ENCODE peak calls at places on chromosomes 6 and 20, in nine cellular contexts. G, D, B, Q, E, Y, J, P and K are unnamed samples.

GRCh38 chr6:53359088-53359842 is 10.5 kb upstream of the ELOVL5 start:
- DNase-seq in G (peak), D (peak), B (peak), Q (peak), E (peak), Y (peak), J (peak), P (peak), K (peak)

GRCh38 chr6:338815-339262 is 46.6 kb downstream of the DUSP22 start:
- DNase-seq in G (no peak), D (no peak), B (no peak), Q (no peak), E (no peak), Y (no peak), J (no peak), P (no peak), K (no peak)

GRCh38 chr6:149012040-149012545 is 265.3 kb downstream of the UST start:
- DNase-seq in G (peak), D (no peak), B (no peak), Q (peak), E (peak), Y (peak), J (no peak), P (no peak), K (no peak)

GRCh38 chr20:61292821-61293612 is 41.0 kb downstream of the CDH4 start:
- DNase-seq in G (no peak), D (no peak), B (no peak), Q (no peak), E (no peak), Y (no peak), J (no peak), P (no peak), K (no peak)

GRCh38 chr6:154738561-154738961 is 5.3 kb downstream of the SCAF8 start:
- DNase-seq in G (peak), D (no peak), B (no peak), Q (no peak), E (peak), Y (no peak), J (no peak), P (no peak), K (peak)

GRCh38 chr20:50224553-50225255 is 34.1 kb downstream of the CEBPB start:
- DNase-seq in G (peak), D (peak), B (no peak), Q (peak), E (no peak), Y (no peak), J (peak), P (peak), K (peak)

GRCh38 chr6:73134588-73134987 is 90.7 kb downstream of the KHDC1L start:
- DNase-seq in G (peak), D (no peak), B (no peak), Q (no peak), E (peak), Y (peak), J (no peak), P (no peak), K (no peak)

GRCh38 chr6:16302721-16303552 is 64.5 kb downstream of the GMPR start:
- DNase-seq in G (no peak), D (no peak), B (no peak), Q (no peak), E (no peak), Y (no peak), J (no peak), P (no peak), K (no peak)

GRCh38 chr6:100346828-100347227 is 117.9 kb downstream of the SIM1 start:
- DNase-seq in G (peak), D (no peak), B (no peak), Q (no peak), E (no peak), Y (no peak), J (no peak), P (no peak), K (no peak)

GRCh38 chr6:146027586-146028249 is 1.1 kb upstream of the GRM1 start:
- DNase-seq in G (no peak), D (no peak), B (no peak), Q (no peak), E (no peak), Y (no peak), J (no peak), P (no peak), K (no peak)

GRCh38 chr6:37173573-37174195 is 3.7 kb downstream of the PIM1 start:
- DNase-seq in G (no peak), D (no peak), B (no peak), Q (no peak), E (no peak), Y (no peak), J (peak), P (no peak), K (no peak)

GRCh38 chr20:23541330-23541729 is 27.0 kb downstream of the CST9L start:
- DNase-seq in G (no peak), D (no peak), B (no peak), Q (no peak), E (no peak), Y (no peak), J (peak), P (no peak), K (no peak)

GRCh38 chr20:47676912-47677311 is 108.4 kb downstream of the SULF2 start:
- DNase-seq in G (no peak), D (no peak), B (no peak), Q (no peak), E (no peak), Y (no peak), J (no peak), P (no peak), K (no peak)

GRCh38 chr6:134802426-134803058 is 147.4 kb downstream of the ALDH8A1 start:
- DNase-seq in G (peak), D (no peak), B (no peak), Q (peak), E (no peak), Y (no peak), J (no peak), P (no peak), K (no peak)

GRCh38 chr6:75233097-75233615 is 10.4 kb downstream of the COX7A2 start:
- DNase-seq in G (no peak), D (no peak), B (no peak), Q (no peak), E (no peak), Y (no peak), J (no peak), P (no peak), K (no peak)

GRCh38 chr20:13990465-13990864 is at the start of gene SEL1L2:
- DNase-seq in G (no peak), D (no peak), B (no peak), Q (no peak), E (no peak), Y (no peak), J (no peak), P (no peak), K (no peak)

GRCh38 chr6:41222513-41222912 is 5.6 kb upstream of the TREML4 start:
- DNase-seq in G (no peak), D (no peak), B (no peak), Q (no peak), E (no peak), Y (no peak), J (no peak), P (no peak), K (no peak)

GRCh38 chr20:14761903-14762302 is 424.5 kb upstream of the FLRT3 start:
- DNase-seq in G (no peak), D (no peak), B (no peak), Q (no peak), E (no peak), Y (no peak), J (no peak), P (no peak), K (no peak)

GRCh38 chr6:51467231-51467952 is 620.0 kb downstream of the PKHD1 start:
- DNase-seq in G (no peak), D (no peak), B (no peak), Q (no peak), E (peak), Y (no peak), J (no peak), P (no peak), K (no peak)

GRCh38 chr20:46731770-46732169 is 22.3 kb downstream of the SLC2A10 start:
- DNase-seq in G (no peak), D (no peak), B (no peak), Q (no peak), E (no peak), Y (no peak), J (no peak), P (no peak), K (no peak)

GRCh38 chr20:32010096-32010495 is at the start of gene CCM2L:
- DNase-seq in G (no peak), D (no peak), B (no peak), Q (no peak), E (no peak), Y (no peak), J (no peak), P (no peak), K (no peak)

GRCh38 chr6:153214439-153214838 is 83.4 kb upstream of the RGS17 start:
- DNase-seq in G (no peak), D (no peak), B (no peak), Q (no peak), E (no peak), Y (no peak), J (no peak), P (no peak), K (no peak)

GRCh38 chr6:102485480-102485879 is 1092.0 kb downstream of the GRIK2 start:
- DNase-seq in G (no peak), D (no peak), B (no peak), Q (no peak), E (no peak), Y (no peak), J (no peak), P (no peak), K (no peak)

GRCh38 chr6:7479801-7480266 is 61.6 kb upstream of the DSP start:
- DNase-seq in G (no peak), D (no peak), B (no peak), Q (peak), E (peak), Y (peak), J (no peak), P (no peak), K (peak)

GRCh38 chr6:141359953-141360352 is 772.8 kb upstream of the GJE1 start:
- DNase-seq in G (peak), D (no peak), B (no peak), Q (no peak), E (peak), Y (no peak), J (no peak), P (no peak), K (peak)

GRCh38 chr20:32589256-32589655 is 4.1 kb upstream of the NOL4L start:
- DNase-seq in G (no peak), D (no peak), B (no peak), Q (no peak), E (no peak), Y (no peak), J (no peak), P (no peak), K (no peak)

GRCh38 chr6:4167123-4167522 is 31.7 kb upstream of the ECI2 start:
- DNase-seq in G (no peak), D (no peak), B (no peak), Q (no peak), E (no peak), Y (no peak), J (no peak), P (no peak), K (no peak)
- TF ChIP-seq CTCF in G (no peak), D (no peak), B (no peak), Q (no peak), E (no peak), Y (no peak), J (no peak), P (no peak), K (no peak)

GRCh38 chr6:13741358-13741757 is 29.7 kb upstream of the RANBP9 start:
- DNase-seq in G (no peak), D (no peak), B (no peak), Q (no peak), E (no peak), Y (no peak), J (peak), P (no peak), K (no peak)

GRCh38 chr6:13743736-13744127 is 32.1 kb upstream of the RANBP9 start:
- DNase-seq in G (no peak), D (no peak), B (no peak), Q (no peak), E (no peak), Y (no peak), J (no peak), P (no peak), K (no peak)

GRCh38 chr6:13742961-13743735 is 31.5 kb upstream of the RANBP9 start:
- DNase-seq in G (no peak), D (no peak), B (no peak), Q (no peak), E (no peak), Y (no peak), J (no peak), P (no peak), K (no peak)
- H3K4me3 ChIP-seq in G (no peak), D (peak), B (no peak), Q (peak), E (no peak), Y (no peak), J (no peak), P (no peak), K (no peak)

GRCh38 chr6:121356575-121356974 is 22.3 kb upstream of the TBC1D32 start:
- DNase-seq in G (no peak), D (no peak), B (no peak), Q (no peak), E (no peak), Y (no peak), J (no peak), P (no peak), K (no peak)
- TF ChIP-seq CTCF in G (peak), D (no peak), B (peak), Q (peak), E (no peak), Y (no peak), J (no peak), P (no peak), K (no peak)

GRCh38 chr6:27296106-27296783 is 15.8 kb downstream of the POM121L2 start:
- DNase-seq in G (peak), D (no peak), B (no peak), Q (no peak), E (peak), Y (peak), J (no peak), P (no peak), K (peak)
- H3K4me3 ChIP-seq in G (peak), D (no peak), B (peak), Q (peak), E (peak), Y (peak), J (no peak), P (no peak), K (peak)

DNA sequence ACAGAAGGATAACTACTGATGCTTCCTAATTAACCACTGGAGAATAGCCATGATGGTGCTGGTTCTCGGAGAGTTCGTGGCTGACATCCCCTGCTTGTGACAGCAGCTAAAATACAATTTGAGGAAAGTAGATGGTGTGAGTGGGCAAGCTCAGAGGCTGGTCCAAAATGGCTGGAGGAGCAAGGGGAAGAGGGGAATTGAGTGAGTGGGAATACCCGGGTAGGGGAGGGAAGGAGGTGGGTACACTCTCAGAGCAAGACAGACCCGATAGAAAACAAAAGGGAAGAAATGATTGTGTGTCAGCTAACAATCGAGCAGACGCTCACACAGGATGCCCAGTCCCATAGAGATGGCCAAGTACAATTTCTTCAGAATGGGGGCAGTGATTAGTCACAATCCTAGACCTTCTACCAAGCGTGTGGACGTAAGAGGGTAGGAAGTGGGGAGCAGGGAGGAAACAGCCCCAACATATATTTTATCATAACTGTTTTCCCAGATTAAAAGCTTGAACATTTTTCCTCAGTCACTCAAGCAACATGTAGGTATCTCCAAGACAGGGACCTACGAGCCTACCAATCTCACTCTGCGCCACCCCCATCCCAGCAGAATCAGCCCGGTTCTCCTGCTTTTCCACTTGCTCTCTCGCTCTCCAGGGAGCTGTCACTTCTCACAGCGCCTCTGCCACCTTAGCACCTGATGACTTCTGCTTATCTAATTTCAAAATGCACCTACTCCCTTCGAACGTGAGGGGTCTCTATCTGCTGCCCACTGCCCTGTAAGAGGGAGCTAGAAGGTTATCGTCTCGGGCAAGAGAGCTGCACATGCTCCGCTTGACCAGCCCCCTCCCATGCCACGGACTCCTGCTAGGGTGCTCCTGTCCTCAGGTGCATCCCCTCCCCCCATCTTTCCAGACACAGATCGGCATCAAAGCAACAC is 26.2 kb downstream of the RIPOR2 start:
- DNase-seq in G (no peak), D (no peak), B (no peak), Q (no peak), E (no peak), Y (no peak), J (no peak), P (no peak), K (no peak)
- TF ChIP-seq CTCF in G (no peak), D (no peak), B (no peak), Q (no peak), E (no peak), Y (no peak), J (no peak), P (no peak), K (no peak)

DNA sequence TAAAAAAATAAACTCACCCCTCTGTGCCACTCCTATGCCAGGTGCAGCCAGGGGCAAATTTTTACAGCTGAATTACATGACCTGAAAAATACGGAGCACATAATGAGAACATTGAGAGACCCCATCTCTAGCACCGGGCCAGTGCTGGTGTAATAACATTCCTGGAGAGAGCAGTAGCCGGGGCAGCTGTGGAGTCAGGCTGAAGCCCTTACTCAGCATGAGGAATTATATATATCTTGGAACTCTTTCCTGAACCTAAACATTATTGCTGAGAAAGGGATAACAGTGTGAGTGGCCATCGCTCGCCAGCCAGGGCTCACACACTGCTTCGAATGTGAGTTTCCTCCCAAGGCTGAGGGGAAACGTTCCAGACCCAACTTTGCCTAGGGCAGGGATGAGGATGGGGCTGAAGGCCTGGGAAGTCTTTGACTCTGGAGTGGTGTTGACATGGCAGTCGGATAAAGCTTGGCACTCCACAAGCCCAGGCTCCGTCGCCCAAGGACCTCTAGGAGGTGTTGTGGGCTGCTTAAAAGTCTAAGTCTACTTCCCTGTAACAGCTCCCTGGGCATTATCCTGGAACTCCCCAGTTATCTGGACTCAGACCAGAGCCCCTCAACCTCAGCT is 269.8 kb downstream of the CDC5L start:
- DNase-seq in G (peak), D (no peak), B (no peak), Q (no peak), E (no peak), Y (no peak), J (no peak), P (no peak), K (no peak)
- H3K4me3 ChIP-seq in G (no peak), D (no peak), B (no peak), Q (no peak), E (no peak), Y (no peak), J (no peak), P (no peak), K (no peak)

DNA sequence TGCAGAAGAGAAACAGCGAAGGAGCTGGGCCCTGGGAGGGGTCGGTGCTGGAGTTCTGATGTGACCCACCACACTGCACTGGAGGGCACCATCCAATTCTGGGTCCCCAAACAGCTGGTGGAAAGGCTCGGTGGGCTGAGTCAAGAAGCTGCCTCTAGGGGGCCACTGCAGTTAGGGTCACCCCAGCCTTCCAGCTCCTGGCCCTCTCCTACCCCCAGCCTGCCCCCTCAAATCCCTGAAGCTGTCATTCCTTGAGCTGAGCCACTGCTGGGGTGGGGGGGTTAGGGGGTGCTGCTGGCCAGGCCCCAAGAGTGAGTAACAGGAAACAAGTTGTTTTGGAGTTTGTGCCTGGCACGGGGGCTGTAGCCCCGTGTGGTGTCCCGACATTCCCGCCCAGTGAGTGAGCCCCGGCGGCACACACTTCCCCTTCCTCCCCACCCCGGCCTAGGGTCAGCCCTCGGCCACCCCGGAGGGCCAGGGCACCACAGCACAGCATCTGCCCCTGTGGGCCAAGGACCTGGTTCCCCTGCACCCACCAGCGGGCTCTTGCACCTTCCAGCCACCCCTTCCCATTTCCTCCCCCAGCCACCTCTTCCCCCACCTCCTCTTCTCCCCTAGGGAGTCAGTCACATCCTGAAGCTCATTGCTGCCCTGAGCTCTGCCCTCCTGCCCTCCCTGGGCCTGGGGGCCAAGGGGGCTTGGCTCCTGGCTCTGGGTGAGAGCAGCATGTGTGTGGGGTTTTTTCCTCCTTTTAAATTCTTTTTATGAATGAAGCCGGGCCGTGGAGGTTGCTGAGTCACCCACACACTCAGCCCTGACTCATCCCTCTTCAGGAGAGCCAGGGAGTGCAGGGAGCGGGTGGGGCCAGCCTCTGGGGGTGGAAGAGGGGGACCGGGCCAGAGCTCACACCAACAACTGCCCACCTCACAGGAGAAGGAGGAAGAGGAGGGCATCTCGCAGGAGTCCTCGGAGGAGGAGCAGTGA is 4.6 kb downstream of the SMIM29 start:
- DNase-seq in G (peak), D (peak), B (no peak), Q (peak), E (peak), Y (peak), J (peak), P (peak), K (peak)
- TF ChIP-seq CTCF in G (peak), D (no peak), B (peak), Q (peak), E (peak), Y (no peak), J (no peak), P (peak), K (peak)

GRCh38 chr20:1185781-1186334 is 1.1 kb upstream of the TMEM74B start:
- DNase-seq in G (peak), D (no peak), B (no peak), Q (no peak), E (peak), Y (peak), J (no peak), P (no peak), K (no peak)
- H3K4me3 ChIP-seq in G (no peak), D (no peak), B (peak), Q (peak), E (peak), Y (peak), J (no peak), P (peak), K (peak)

DNA sequence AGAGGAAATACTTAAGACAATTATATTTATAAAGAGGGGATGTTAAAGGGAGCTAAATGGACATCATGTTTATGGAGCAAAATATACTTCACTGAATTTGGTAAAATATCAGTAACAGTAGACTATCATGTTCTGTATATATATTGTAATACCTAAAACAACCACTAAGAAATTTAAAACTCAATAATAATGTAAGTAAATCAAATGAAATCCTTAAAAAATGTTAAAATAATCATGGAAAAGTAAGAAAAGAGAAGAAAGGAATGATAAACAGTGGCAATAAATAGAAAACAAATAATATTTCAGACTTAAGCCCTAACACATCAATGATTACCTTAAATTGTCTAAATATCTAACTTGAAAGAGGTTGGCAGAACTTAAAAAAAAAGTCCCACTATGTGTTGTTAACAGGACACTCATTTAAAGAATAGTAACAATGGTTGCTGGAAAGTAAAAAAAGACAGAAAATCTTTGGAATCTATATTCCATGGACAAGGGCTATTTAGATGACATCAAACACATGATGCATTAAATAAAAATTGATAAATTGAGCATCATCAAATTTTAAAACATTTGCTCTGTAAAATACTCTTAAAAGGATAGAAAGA is 842.2 kb upstream of the MAP3K7 start:
- DNase-seq in G (no peak), D (no peak), B (no peak), Q (no peak), E (no peak), Y (no peak), J (no peak), P (no peak), K (no peak)
- TF ChIP-seq CTCF in G (no peak), D (no peak), B (no peak), Q (no peak), E (peak), Y (no peak), J (no peak), P (no peak), K (no peak)